ENCODE peak calls at places on chromosome 20, in five cellular contexts. N is PC-3, C is body of pancreas, L is astrocyte, M is right atrium auricular region. O is an unnamed sample. For H3K27me3, the result is how much of the 10 kb centered on the place peaks cover.

GRCh38 chr20:37231970-37232620 is 29.5 kb downstream of the GHRH start:
- DNase-seq in C (no peak), L (no peak), N (no peak), M (no peak), O (no peak)

GRCh38 chr20:51387125-51387865 is 155.2 kb downstream of the NFATC2 start:
- DNase-seq in L (no peak), C (no peak), M (no peak), N (no peak), O (no peak)

GRCh38 chr20:43243672-43244269 is 54.1 kb upstream of the PTPRT start:
- DNase-seq in N (peak), C (peak), M (no peak), L (no peak), O (no peak)

GRCh38 chr20:11906626-11907480 is 10.8 kb upstream of the BTBD3 start:
- DNase-seq in L (peak), M (no peak), C (no peak), N (peak), O (no peak)

GRCh38 chr20:41119593-41120561 is 17.5 kb upstream of the PLCG1 start:
- DNase-seq in C (peak), L (no peak), N (peak), M (no peak), O (no peak)

GRCh38 chr20:25173886-25174308 is 21.6 kb upstream of the ENTPD6 start:
- DNase-seq in C (no peak), L (no peak), N (peak), M (no peak), O (no peak)

GRCh38 chr20:57638173-57638894 is 18.1 kb upstream of the ZBP1 start:
- DNase-seq in C (no peak), L (peak), M (no peak), N (peak), O (no peak)

GRCh38 chr20:55205684-55206083 is 730.3 kb downstream of the DOK5 start:
- DNase-seq in L (peak), M (no peak), N (no peak), C (no peak), O (no peak)

GRCh38 chr20:49446808-49447207 is 35.7 kb downstream of the KCNB1 start:
- DNase-seq in C (peak), M (peak), L (peak), N (no peak), O (no peak)

GRCh38 chr20:48945840-48946514 is 24.5 kb downstream of the ARFGEF2 start:
- DNase-seq in M (no peak), N (peak), C (peak), L (no peak), O (no peak)

GRCh38 chr20:49871391-49871948 is 43.9 kb downstream of the SPATA2 start:
- DNase-seq in C (no peak), M (no peak), N (no peak), L (no peak), O (no peak)

GRCh38 chr20:50286609-50287008 is 96.0 kb downstream of the CEBPB start:
- DNase-seq in C (peak), N (peak), L (peak), M (peak), O (peak)

GRCh38 chr20:16904751-16905150 is 156.6 kb downstream of the OTOR start:
- DNase-seq in M (no peak), N (peak), C (no peak), L (no peak), O (no peak)

GRCh38 chr20:45495438-45495985 is 19.9 kb downstream of the SPINT3 start:
- DNase-seq in L (no peak), M (no peak), C (no peak), N (no peak), O (no peak)

GRCh38 chr20:45496166-45496565 is 19.3 kb downstream of the SPINT3 start:
- DNase-seq in M (no peak), N (no peak), L (no peak), C (no peak), O (no peak)

GRCh38 chr20:45500022-45500421 is 15.4 kb downstream of the SPINT3 start:
- DNase-seq in C (no peak), L (no peak), N (peak), M (no peak), O (peak)

GRCh38 chr20:45501600-45501999 is 13.8 kb downstream of the SPINT3 start:
- DNase-seq in M (no peak), L (no peak), C (no peak), N (no peak), O (no peak)

GRCh38 chr20:45497971-45498494 is 17.4 kb downstream of the SPINT3 start:
- DNase-seq in M (no peak), C (no peak), L (no peak), N (peak), O (no peak)
- H3K27me3 ChIP-seq in M (under half), C (under half), L (under half), N (under half), O (under half)

DNA sequence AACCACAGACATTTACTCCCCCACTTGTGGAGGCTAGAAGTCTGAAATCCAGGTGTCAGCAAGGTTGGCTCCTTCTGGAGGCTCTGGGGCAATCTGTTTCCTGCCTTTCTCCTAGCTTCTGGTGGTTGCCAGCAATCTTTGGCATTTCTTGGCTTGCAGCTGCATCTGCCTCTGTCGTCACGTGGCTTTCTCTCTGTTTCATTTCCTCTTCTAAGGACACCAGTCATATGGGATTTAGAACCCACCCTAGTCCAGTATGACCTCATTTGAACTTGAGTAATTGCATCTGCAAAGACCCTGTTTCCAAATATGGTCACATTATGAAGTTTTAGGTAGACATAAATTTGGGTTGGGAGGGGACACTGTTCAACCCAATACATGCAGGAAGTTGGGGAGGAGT is 56.2 kb upstream of the EPB41L1 start:
- DNase-seq in C (peak), N (no peak), M (no peak), L (peak), O (no peak)
- H3K27me3 ChIP-seq in C (under half), N (under half), M (under half), L (under half), O (under half)

GRCh38 chr20:62754991-62755356 is 41.3 kb upstream of the MRGBP start:
- DNase-seq in C (no peak), L (no peak), N (no peak), M (no peak), O (no peak)

GRCh38 chr20:62753626-62754025 is 42.6 kb upstream of the MRGBP start:
- DNase-seq in M (no peak), L (no peak), N (no peak), C (no peak), O (peak)

GRCh38 chr20:62758226-62758912 is 37.9 kb upstream of the MRGBP start:
- DNase-seq in C (no peak), N (no peak), L (no peak), M (no peak), O (no peak)

GRCh38 chr20:62754122-62754990 is 41.9 kb upstream of the MRGBP start:
- DNase-seq in N (no peak), L (no peak), M (no peak), C (no peak), O (peak)

DNA sequence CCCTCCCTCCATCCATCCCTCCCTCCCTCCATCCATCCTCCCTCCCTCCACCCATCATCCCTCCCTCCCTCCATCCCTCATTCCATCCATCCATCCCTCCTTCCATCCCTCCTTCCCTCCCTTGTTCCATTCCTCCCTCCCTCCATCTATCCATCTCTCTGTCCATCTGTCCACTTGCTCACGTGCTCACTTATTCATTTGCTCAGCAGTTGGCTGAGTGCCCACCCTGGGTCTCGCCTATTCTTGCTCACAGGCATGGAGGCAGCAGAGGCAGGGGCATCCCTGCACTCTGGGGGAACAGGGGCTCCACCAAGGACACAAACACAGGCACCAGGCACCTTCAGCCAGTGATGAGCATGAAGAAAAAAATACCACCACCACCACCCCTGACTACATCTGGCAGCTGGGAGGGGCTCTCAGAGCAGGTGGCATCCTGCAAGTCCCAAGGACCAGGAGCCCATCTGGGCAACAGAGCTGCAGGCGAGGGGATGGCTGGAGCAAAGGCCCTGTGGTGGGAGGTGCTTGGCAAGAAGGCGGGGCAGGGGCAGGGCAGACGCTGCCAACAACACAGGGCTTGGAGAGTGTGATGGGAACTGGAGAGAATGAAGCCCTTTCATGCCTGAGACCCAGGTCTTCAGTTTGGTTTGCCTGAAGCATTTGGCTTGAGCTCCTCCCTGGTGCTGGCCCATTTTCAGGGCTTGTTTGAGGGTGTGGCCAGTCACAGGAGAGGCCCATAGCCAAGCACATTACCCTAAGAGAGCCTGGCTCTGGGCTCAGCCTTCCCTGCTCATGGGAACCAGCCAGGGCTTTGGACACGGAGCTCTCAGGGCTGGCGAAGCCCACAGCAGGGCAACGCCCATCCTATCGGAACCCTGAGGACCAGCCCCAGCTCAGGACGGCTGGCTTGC is 40.2 kb upstream of the MRGBP start:
- DNase-seq in C (no peak), L (no peak), M (no peak), N (no peak), O (peak)
- H3K27me3 ChIP-seq in C (under half), L (under half), M (under half), N (under half), O (under half)

DNA sequence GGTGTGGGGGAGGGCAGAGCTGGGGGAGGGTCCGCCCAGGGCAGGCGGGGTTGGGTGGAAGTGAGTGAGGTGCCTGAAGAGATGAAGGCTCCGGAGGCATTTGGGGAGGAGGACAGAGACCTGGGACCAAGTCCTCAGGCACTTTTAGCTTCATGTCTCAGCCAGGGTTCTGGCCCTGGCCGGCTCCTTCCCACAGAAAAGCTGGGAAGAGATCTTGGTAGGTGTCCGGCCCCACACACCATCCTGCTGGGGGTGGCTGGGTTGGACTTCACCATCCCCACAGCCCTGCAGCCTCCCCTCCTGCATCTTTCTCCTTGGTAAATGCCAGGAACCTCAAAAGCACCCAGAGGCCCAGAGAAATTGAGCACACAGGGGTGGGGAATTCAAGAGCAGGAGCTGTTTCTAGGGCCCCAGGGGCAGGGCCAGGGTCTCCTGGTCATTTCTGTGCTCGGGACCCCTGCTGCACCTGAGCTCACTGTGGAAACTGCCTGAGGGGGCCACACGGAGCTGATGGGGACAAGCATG is 93.7 kb upstream of the BHLHE23 start:
- DNase-seq in C (no peak), N (no peak), L (no peak), M (no peak), O (peak)
- H3K27me3 ChIP-seq in C (under half), N (under half), L (under half), M (under half), O (under half)

GRCh38 chr20:61963885-61964674 is 101.6 kb downstream of the TAF4 start:
- DNase-seq in N (no peak), C (no peak), M (no peak), L (no peak), O (no peak)
- H3K27me3 ChIP-seq in N (under half), C (under half), M (under half), L (under half), O (under half)

DNA sequence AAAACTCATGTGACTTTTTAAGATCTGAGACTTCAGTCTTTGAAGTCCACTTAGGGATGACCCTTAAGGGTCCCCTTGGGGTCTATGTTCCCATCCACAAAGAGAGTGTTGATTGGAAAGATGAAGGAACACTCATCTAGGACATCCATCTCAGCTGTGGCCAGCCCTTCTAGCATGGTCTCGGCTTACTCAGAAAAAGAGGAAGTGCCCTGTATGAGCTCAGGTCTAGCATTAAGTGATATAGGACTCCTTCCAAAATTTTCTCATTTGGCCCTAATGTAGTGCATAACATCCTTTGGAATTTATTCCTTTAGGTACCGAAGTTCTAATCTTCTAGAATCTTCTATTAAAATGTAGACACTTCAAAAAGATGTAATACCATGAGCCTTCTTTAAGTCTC is 77.4 kb downstream of the NDUFAF5 start:
- DNase-seq in M (no peak), L (no peak), N (no peak), C (no peak), O (no peak)
- H3K27me3 ChIP-seq in M (under half), L (under half), N (half or more), C (under half), O (under half)

O was measured in right lobe of liver.